ENCODE peak calls at places on chromosome 10, in seven cellular contexts. S, V, M, H, P, A and L are unnamed samples.

GRCh38 chr10:2119316-2119715 is 382.0 kb upstream of the ADARB2 start:
- DNase-seq in S (no peak), V (no peak), M (peak; percentile 74), H (no peak), P (no peak), A (no peak), L (no peak)

GRCh38 chr10:110739811-110740271 is 95.7 kb downstream of the RBM20 start:
- DNase-seq in S (peak; percentile 6), V (no peak), M (peak; percentile 27), H (no peak), P (no peak), A (no peak), L (no peak)

GRCh38 chr10:125866421-125867029 is 14.6 kb downstream of the DHX32 start:
- DNase-seq in S (no peak), V (no peak), M (no peak), H (no peak), P (no peak), A (no peak), L (no peak)

GRCh38 chr10:4947039-4947634 is 16.1 kb upstream of the AKR1C1 start:
- DNase-seq in S (no peak), V (no peak), M (peak; percentile 15), H (no peak), P (no peak), A (no peak), L (no peak)

GRCh38 chr10:49620841-49621378 is 7.1 kb downstream of the CHAT start:
- DNase-seq in S (no peak), V (no peak), M (no peak), H (no peak), P (no peak), A (no peak), L (no peak)

GRCh38 chr10:92696606-92697383 is 7.0 kb downstream of the HHEX start:
- DNase-seq in S (no peak), V (no peak), M (no peak), H (no peak), P (peak; percentile 71), A (no peak), L (no peak)

GRCh38 chr10:116742367-116743265 is at the start of gene HSPA12A:
- DNase-seq in S (no peak), V (no peak), M (peak; percentile 89), H (peak; percentile 86), P (peak; percentile 90), A (peak; percentile 74), L (peak; percentile 70)

GRCh38 chr10:94673614-94674321 is 9.8 kb upstream of the CYP2C18 start:
- DNase-seq in S (no peak), V (no peak), M (no peak), H (no peak), P (no peak), A (no peak), L (no peak)

GRCh38 chr10:87635498-87636312 is 24.0 kb upstream of the PAPSS2 start:
- DNase-seq in S (no peak), V (no peak), M (peak; percentile 85), H (no peak), P (peak; percentile 89), A (no peak), L (no peak)

GRCh38 chr10:107806006-107806405 is 641.5 kb upstream of the SORCS1 start:
- DNase-seq in S (no peak), V (no peak), M (no peak), H (peak; percentile 23), P (no peak), A (no peak), L (no peak)

GRCh38 chr10:122056431-122057094 is 67.6 kb downstream of the TACC2 start:
- DNase-seq in S (no peak), V (no peak), M (no peak), H (no peak), P (no peak), A (no peak), L (no peak)

GRCh38 chr10:36802523-36803153 is 322.8 kb upstream of the ANKRD30A start:
- DNase-seq in S (no peak), V (no peak), M (peak; percentile 9), H (peak; percentile 3), P (no peak), A (no peak), L (peak; percentile 28)

GRCh38 chr10:132149261-132149660 is 37.5 kb upstream of the DPYSL4 start:
- DNase-seq in S (no peak), V (no peak), M (no peak), H (no peak), P (no peak), A (no peak), L (peak; percentile 8)

GRCh38 chr10:91683976-91684375 is 51.1 kb upstream of the PPP1R3C start:
- DNase-seq in S (no peak), V (no peak), M (peak; percentile 89), H (no peak), P (peak; percentile 78), A (no peak), L (no peak)

GRCh38 chr10:106582291-106582690 is 582.2 kb downstream of the SORCS1 start:
- DNase-seq in S (no peak), V (no peak), M (peak; percentile 22), H (peak; percentile 86), P (peak; percentile 6), A (no peak), L (peak; percentile 54)

GRCh38 chr10:101630420-101630920 is 42.3 kb downstream of the DPCD start:
- DNase-seq in S (no peak), V (no peak), M (no peak), H (no peak), P (no peak), A (no peak), L (no peak)

GRCh38 chr10:127122831-127123230 is 73.6 kb downstream of the INSYN2A start:
- DNase-seq in S (no peak), V (no peak), M (no peak), H (no peak), P (no peak), A (no peak), L (no peak)

GRCh38 chr10:70575874-70576802 is 26.4 kb downstream of the PRF1 start:
- DNase-seq in S (no peak), V (no peak), M (peak; percentile 80), H (peak; percentile 17), P (peak; percentile 82), A (peak; percentile 21), L (no peak)

GRCh38 chr10:44723654-44724053 is 187.5 kb upstream of the TMEM72 start:
- DNase-seq in S (no peak), V (no peak), M (peak; percentile 86), H (no peak), P (no peak), A (no peak), L (no peak)

GRCh38 chr10:20271490-20271889 is 455.3 kb downstream of the PLXDC2 start:
- DNase-seq in S (no peak), V (no peak), M (no peak), H (no peak), P (no peak), A (no peak), L (no peak)

GRCh38 chr10:14429043-14429713 is 98.5 kb upstream of the FRMD4A start:
- DNase-seq in S (no peak), V (no peak), M (no peak), H (no peak), P (peak; percentile 66), A (no peak), L (no peak)

GRCh38 chr10:119595715-119596515 is 849 bp downstream of the TIAL1 start:
- DNase-seq in S (peak; percentile 43), V (peak; percentile 20), M (peak; percentile 58), H (peak; percentile 40), P (peak; percentile 39), A (peak; percentile 26), L (peak; percentile 38)